ENCODE peak calls at places on chromosomes 16 and 17, in five cellular contexts. M is NT2/D1; V is nucleus accumbens; B is activated CD4-positive, alpha-beta T cell treated with anti-CD3 and anti-CD28 coated beads for 48 hours; F is AG04449. I is an unnamed sample.

GRCh38 chr17:2177235-2177811 is 122.4 kb downstream of the HIC1 start:
- DNase-seq in M (no peak), V (no peak), B (no peak), F (no peak), I (no peak)

GRCh38 chr16:88932929-88933328 is 44.1 kb downstream of the CBFA2T3 start:
- DNase-seq in M (no peak), V (no peak), B (no peak), F (no peak), I (no peak)

GRCh38 chr17:13346996-13347762 is 254.6 kb downstream of the HS3ST3A1 start:
- DNase-seq in M (no peak), V (peak; percentile 2), B (peak; percentile 40), F (peak; percentile 75), I (peak; percentile 87)

GRCh38 chr16:86078121-86078600 is 179.2 kb downstream of the IRF8 start:
- DNase-seq in M (no peak), V (no peak), B (no peak), F (no peak), I (no peak)

GRCh38 chr16:3966681-3967080 is 86.2 kb upstream of the CREBBP start:
- DNase-seq in M (no peak), V (no peak), B (no peak), F (no peak), I (no peak)

GRCh38 chr16:1534021-1535020 is 855 bp downstream of the TMEM204 start:
- DNase-seq in M (no peak), V (no peak), B (peak; percentile 47), F (no peak), I (no peak)

GRCh38 chr16:80006175-80006895 is 405.8 kb upstream of the MAF start:
- DNase-seq in M (no peak), V (no peak), B (no peak), F (no peak), I (no peak)

GRCh38 chr17:75325348-75325747 is 36.1 kb upstream of the SLC25A19 start:
- DNase-seq in M (no peak), V (no peak), B (no peak), F (no peak), I (no peak)

GRCh38 chr17:63705657-63706056 is 5.7 kb upstream of the LIMD2 start:
- DNase-seq in M (no peak), V (no peak), B (no peak), F (no peak), I (no peak)

GRCh38 chr17:77615672-77616242 is 342.7 kb upstream of the TNRC6C start:
- DNase-seq in M (no peak), V (no peak), B (no peak), F (no peak), I (no peak)

GRCh38 chr16:83762141-83763024 is 45.4 kb upstream of the HSBP1 start:
- DNase-seq in M (no peak), V (no peak), B (no peak), F (no peak), I (no peak)

GRCh38 chr16:4273858-4274291 is 1.1 kb upstream of the TFAP4 start:
- DNase-seq in M (peak; percentile 73), V (no peak), B (peak; percentile 72), F (no peak), I (no peak)

GRCh38 chr17:79742951-79743476 is 12.3 kb downstream of the ENPP7 start:
- DNase-seq in M (no peak), V (no peak), B (no peak), F (no peak), I (no peak)

GRCh38 chr17:33858682-33859081 is 396.4 kb upstream of the CCL2 start:
- DNase-seq in M (no peak), V (no peak), B (no peak), F (no peak), I (no peak)

GRCh38 chr17:29909604-29910003 is 20.4 kb downstream of the SSH2 start:
- DNase-seq in M (no peak), V (no peak), B (no peak), F (no peak), I (no peak)

GRCh38 chr17:9792181-9792840 is 919 bp upstream of the DHRS7C start:
- DNase-seq in M (no peak), V (no peak), B (no peak), F (no peak), I (no peak)

GRCh38 chr16:87809150-87809902 is 43.5 kb upstream of the KLHDC4 start:
- DNase-seq in M (no peak), V (no peak), B (no peak), F (no peak), I (no peak)

GRCh38 chr16:88940196-88941050 is 36.6 kb downstream of the CBFA2T3 start:
- DNase-seq in M (no peak), V (no peak), B (peak; percentile 27), F (no peak), I (no peak)

GRCh38 chr17:17134051-17134951 is 71.8 kb downstream of the PLD6 start:
- DNase-seq in M (no peak), V (no peak), B (no peak), F (no peak), I (no peak)